ENCODE peak calls at places on chromosome 19, in six cellular contexts. D, L, I, O, Y and J are unnamed samples. For H3K4me1, the result is how much of the 10 kb centered on the place peaks cover.

GRCh38 chr19:46611791-46612190 is 10.7 kb downstream of the CALM3 start:
- DNase-seq in D (no peak), O (no peak), Y (peak), I (no peak), L (no peak), J (no peak)

GRCh38 chr19:31706131-31706530 is 356.9 kb upstream of the TSHZ3 start:
- DNase-seq in Y (no peak), I (no peak), D (no peak), L (no peak), O (no peak), J (no peak)

GRCh38 chr19:47674548-47674947 is 38.7 kb upstream of the EHD2 start:
- DNase-seq in D (no peak), I (no peak), Y (no peak), O (no peak), L (no peak), J (no peak)

GRCh38 chr19:48715681-48716171 is 3.8 kb downstream of the MAMSTR start:
- DNase-seq in O (no peak), Y (peak), I (no peak), L (no peak), D (no peak), J (no peak)

GRCh38 chr19:52297601-52298358 is 811 bp downstream of the ZNF480 start:
- DNase-seq in O (no peak), L (no peak), I (peak), Y (no peak), D (no peak), J (no peak)

GRCh38 chr19:10209305-10209704 is 14.6 kb upstream of the DNMT1 start:
- DNase-seq in D (no peak), I (peak), L (no peak), Y (no peak), O (no peak), J (no peak)

GRCh38 chr19:47494729-47495128 is 10.7 kb upstream of the KPTN start:
- DNase-seq in Y (no peak), L (no peak), O (no peak), I (no peak), D (no peak), J (no peak)

GRCh38 chr19:48815870-48816501 is 5.2 kb upstream of the BCAT2 start:
- DNase-seq in L (no peak), Y (peak), D (peak), I (peak), O (peak), J (peak)

GRCh38 chr19:2663920-2664571 is 38.4 kb downstream of the GNG7 start:
- DNase-seq in O (peak), L (peak), I (no peak), Y (peak), D (peak), J (no peak)

GRCh38 chr19:19602713-19603320 is 15.7 kb downstream of the PBX4 start:
- DNase-seq in I (no peak), D (no peak), L (no peak), O (no peak), Y (no peak), J (no peak)

GRCh38 chr19:29812881-29813275 is 1.1 kb downstream of the CCNE1 start:
- DNase-seq in O (no peak), I (no peak), D (no peak), Y (no peak), L (no peak), J (no peak)

GRCh38 chr19:2337329-2337707 is 8.8 kb downstream of the SPPL2B start:
- DNase-seq in Y (no peak), D (no peak), I (peak), O (no peak), L (no peak), J (no peak)

GRCh38 chr19:27647423-27647822 is 1565.5 kb downstream of the UQCRFS1 start:
- DNase-seq in L (no peak), O (no peak), Y (no peak), D (no peak), I (no peak), J (no peak)

GRCh38 chr19:29837448-29837961 is 25.7 kb downstream of the CCNE1 start:
- DNase-seq in O (no peak), I (no peak), D (peak), Y (no peak), L (no peak), J (peak)

GRCh38 chr19:13044160-13044853 is 49.0 kb downstream of the NFIX start:
- DNase-seq in Y (peak), I (peak), L (no peak), O (no peak), D (no peak), J (peak)

DNA sequence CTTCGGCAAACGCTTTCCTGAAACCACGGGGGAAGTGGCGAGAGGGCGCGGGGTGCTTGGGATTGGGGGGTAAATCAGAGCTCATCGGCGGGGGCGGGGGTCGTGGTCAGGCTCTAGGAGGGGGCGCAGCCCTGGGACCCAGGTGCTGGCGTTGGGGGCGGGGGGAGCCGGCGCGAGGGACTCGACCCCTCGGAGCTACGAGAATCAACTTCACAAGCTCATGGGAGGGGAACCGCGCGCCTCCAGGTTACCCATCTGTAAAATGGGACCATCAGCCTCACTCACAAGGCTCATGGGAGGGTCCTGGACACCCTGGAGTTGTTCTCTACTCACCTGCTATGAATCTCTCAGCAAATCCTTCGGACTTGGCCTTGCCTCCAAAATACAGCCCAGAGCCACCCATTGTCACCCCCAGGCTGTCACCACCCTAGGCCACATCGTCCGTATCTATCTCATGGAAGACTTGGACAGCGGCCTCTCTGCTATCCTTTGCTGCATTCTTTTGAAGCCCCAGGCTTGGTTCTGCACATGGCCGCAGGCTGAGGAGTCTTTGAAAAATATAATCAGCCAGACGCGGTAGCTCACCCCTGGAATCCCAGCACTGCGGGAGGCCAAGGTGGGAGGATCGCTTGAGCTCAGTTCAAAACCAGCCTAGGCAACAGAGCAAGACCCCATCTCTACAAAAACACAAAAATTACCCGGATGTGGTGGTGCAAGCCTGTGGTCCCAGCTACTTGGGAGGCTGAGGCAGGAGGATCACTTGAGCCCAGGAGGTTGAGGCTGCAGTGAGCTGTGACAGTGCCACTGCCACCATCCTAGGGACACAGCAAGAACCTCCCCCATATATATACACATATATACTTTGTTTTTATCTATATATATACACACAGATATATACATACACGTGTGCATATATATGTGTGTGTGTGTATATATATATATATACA is 939 bp upstream of the RANBP3 start:
- DNase-seq in L (no peak), D (no peak), Y (no peak), I (no peak), O (no peak), J (no peak)
- H3K27ac ChIP-seq in L (peak), D (peak), Y (peak), I (peak), O (peak), J (peak)

GRCh38 chr19:58346961-58347929 is 6.0 kb downstream of the A1BG start:
- DNase-seq in I (peak), O (peak), L (peak), D (no peak), Y (peak), J (peak)

GRCh38 chr19:58350871-58351557 is 2.3 kb downstream of the A1BG start:
- DNase-seq in Y (no peak), O (no peak), L (no peak), D (no peak), I (no peak), J (no peak)

GRCh38 chr19:58350001-58350801 is 3.1 kb downstream of the A1BG start:
- DNase-seq in O (no peak), D (no peak), I (no peak), Y (no peak), L (no peak), J (no peak)

GRCh38 chr19:58349590-58349989 is 3.7 kb downstream of the A1BG start:
- DNase-seq in O (no peak), D (no peak), L (no peak), I (no peak), Y (no peak), J (no peak)

GRCh38 chr19:58345558-58345957 is 7.7 kb downstream of the A1BG start:
- DNase-seq in D (no peak), Y (no peak), I (no peak), O (no peak), L (no peak), J (no peak)
- H3K4me3 ChIP-seq in D (no peak), Y (no peak), I (no peak), O (no peak), L (no peak), J (no peak)

GRCh38 chr19:54335164-54335563 is 3.8 kb downstream of the LILRA4 start:
- DNase-seq in Y (no peak), D (no peak), I (no peak), O (no peak), L (peak), J (no peak)
- H3K4me1 ChIP-seq in Y (under half), D (under half), I (under half), O (under half), L (under half), J (under half)

GRCh38 chr19:44623080-44623479 is 9.7 kb downstream of the IGSF23 start:
- DNase-seq in D (no peak), O (no peak), I (peak), Y (no peak), L (no peak), J (no peak)
- H3K27ac ChIP-seq in D (no peak), O (no peak), I (no peak), Y (no peak), L (no peak), J (no peak)

GRCh38 chr19:4971816-4972495 is 3.0 kb downstream of the KDM4B start:
- DNase-seq in I (no peak), L (no peak), Y (no peak), O (no peak), D (no peak), J (no peak)

GRCh38 chr19:4972509-4973230 is 3.8 kb downstream of the KDM4B start:
- DNase-seq in I (peak), L (no peak), O (no peak), Y (no peak), D (no peak), J (no peak)

GRCh38 chr19:4969772-4970531 is 1.0 kb downstream of the KDM4B start:
- DNase-seq in I (no peak), Y (no peak), L (peak), D (peak), O (no peak), J (peak)

GRCh38 chr19:4970558-4971423 is 1.9 kb downstream of the KDM4B start:
- DNase-seq in I (no peak), L (peak), Y (no peak), D (peak), O (peak), J (no peak)

DNA sequence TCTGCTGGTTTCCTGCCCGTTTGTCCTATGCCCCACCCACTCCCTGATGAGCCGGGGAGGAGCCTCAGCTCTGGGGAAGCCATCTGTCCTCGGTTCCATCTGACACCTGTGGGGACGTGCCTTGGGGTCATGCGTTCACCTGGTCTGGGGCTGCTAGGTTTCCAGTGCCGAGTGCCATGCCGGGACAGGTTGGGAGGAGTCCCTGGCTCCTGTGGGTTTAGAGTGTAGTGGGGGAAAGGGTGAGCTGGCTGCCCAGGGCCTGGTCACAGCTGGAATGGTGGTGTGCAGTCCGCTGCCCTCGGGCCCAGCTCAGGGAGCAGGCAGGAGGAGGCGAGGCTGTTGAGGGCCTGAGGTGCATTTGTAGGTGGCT is 2.5 kb downstream of the KDM4B start:
- DNase-seq in O (peak), D (peak), Y (no peak), I (no peak), L (peak), J (peak)
- H3K4me3 ChIP-seq in O (peak), D (peak), Y (peak), I (no peak), L (peak), J (peak)

GRCh38 chr19:16098821-16099220 is 12.9 kb upstream of the RAB8A start:
- DNase-seq in D (no peak), O (no peak), Y (no peak), I (no peak), L (no peak), J (no peak)
- H3K4me1 ChIP-seq in D (under half), O (half or more), Y (under half), I (under half), L (under half), J (under half)

DNA sequence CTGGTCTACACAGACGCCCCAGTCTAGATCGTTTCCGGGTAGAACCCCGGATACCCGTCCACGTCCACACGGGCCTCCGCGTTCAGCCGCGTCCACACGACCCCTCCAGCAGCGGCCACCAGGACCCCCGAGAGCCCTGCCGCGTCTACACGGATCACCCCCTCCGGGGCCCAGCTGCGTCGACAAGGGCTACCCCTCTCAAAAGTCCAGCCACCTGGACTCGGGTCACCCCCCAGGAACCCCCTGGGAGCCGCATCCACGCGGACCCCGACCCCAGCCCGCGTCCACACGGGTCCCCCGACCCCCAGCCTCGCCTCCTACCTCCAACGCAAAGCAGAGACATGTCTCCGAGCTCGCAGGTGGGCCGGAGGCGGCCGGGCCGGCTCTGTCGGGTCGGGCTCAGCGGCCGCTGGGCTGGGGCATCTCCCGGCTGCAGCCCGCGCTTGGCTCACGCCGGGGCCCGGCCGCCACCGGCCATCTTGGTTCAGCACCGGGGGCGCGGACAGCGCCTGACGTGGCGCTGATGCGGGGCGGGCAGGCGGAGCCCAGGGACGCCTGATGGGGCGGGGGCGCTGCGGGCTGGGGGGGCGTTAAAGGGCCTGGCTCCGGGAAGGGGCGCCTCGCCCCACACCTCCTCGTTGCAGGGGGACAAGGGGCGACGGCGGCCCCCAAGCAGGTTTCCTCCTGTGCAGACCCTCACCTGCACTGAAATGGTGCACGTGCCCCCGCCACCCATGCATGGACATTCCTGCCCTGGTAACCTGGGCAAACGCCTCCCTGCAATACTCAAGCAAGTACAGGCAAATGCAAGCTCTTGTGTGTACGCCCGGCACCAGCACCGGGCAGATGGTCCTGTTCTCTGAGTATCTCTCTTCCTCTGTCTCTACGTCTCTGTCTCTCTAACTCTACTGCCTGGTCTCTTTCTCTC is at the start of gene UNC13A:
- DNase-seq in L (no peak), I (peak), Y (peak), O (peak), D (peak), J (peak)
- H3K27ac ChIP-seq in L (no peak), I (no peak), Y (no peak), O (peak), D (no peak), J (no peak)

GRCh38 chr19:41339936-41340335 is 13.8 kb downstream of the TGFB1 start:
- DNase-seq in Y (no peak), D (no peak), L (no peak), I (peak), O (no peak), J (no peak)
- H3K4me3 ChIP-seq in Y (no peak), D (no peak), L (no peak), I (no peak), O (no peak), J (no peak)

GRCh38 chr19:463483-464130 is 2.8 kb upstream of the SHC2 start:
- DNase-seq in O (no peak), Y (no peak), I (no peak), D (no peak), L (no peak), J (no peak)

GRCh38 chr19:459724-460511 is 915 bp downstream of the SHC2 start:
- DNase-seq in O (peak), D (no peak), Y (peak), L (no peak), I (peak), J (no peak)

GRCh38 chr19:461664-462551 is 1.1 kb upstream of the SHC2 start:
- DNase-seq in D (no peak), I (no peak), L (no peak), O (peak), Y (no peak), J (no peak)

GRCh38 chr19:458091-459042 is 2.5 kb downstream of the SHC2 start:
- DNase-seq in D (no peak), I (no peak), Y (peak), L (no peak), O (no peak), J (no peak)

GRCh38 chr19:460877-461609 is at the start of gene SHC2:
- DNase-seq in D (no peak), I (no peak), O (peak), Y (no peak), L (no peak), J (no peak)
- H3K4me1 ChIP-seq in D (under half), I (under half), O (under half), Y (under half), L (under half), J (under half)